ENCODE peak calls at places on chromosomes 7 and 10, in seven cellular contexts. O, B, Y, F, H, X and L are unnamed samples.

GRCh38 chr10:8033812-8034665 is 20.4 kb upstream of the GATA3 start:
- DNase-seq in B (no peak), O (peak; percentile 51), H (no peak), F (no peak), X (no peak), Y (peak; percentile 9), L (peak; percentile 46)

GRCh38 chr10:114172776-114173555 is 1.0 kb downstream of the CCDC186 start:
- DNase-seq in H (no peak), F (no peak), B (no peak), O (no peak), Y (no peak), X (no peak), L (no peak)

GRCh38 chr10:106941297-106942034 is 223.0 kb downstream of the SORCS1 start:
- DNase-seq in O (no peak), X (no peak), Y (no peak), B (no peak), H (no peak), F (no peak), L (no peak)

GRCh38 chr7:35968140-35968940 is 167.5 kb downstream of the SEPTIN7 start:
- DNase-seq in H (no peak), X (no peak), B (no peak), F (no peak), Y (no peak), O (no peak), L (no peak)

GRCh38 chr10:69160809-69161225 is 19.2 kb upstream of the SUPV3L1 start:
- DNase-seq in Y (no peak), X (no peak), H (no peak), O (no peak), B (no peak), F (no peak), L (no peak)

GRCh38 chr10:306654-307185 is 171.5 kb downstream of the ZMYND11 start:
- DNase-seq in Y (peak; percentile 61), B (no peak), O (no peak), F (no peak), H (no peak), X (no peak), L (peak; percentile 30)

GRCh38 chr7:108324053-108325038 is 131.9 kb downstream of the NRCAM start:
- DNase-seq in X (no peak), O (no peak), B (no peak), H (no peak), F (no peak), Y (no peak), L (no peak)

GRCh38 chr10:97991875-97992274 is 38.5 kb downstream of the CRTAC1 start:
- DNase-seq in F (peak; percentile 50), O (no peak), H (no peak), B (peak; percentile 41), Y (peak; percentile 87), X (peak; percentile 68), L (peak; percentile 69)

GRCh38 chr10:28453926-28454325 is 79.0 kb upstream of the WAC start:
- DNase-seq in H (no peak), B (no peak), X (no peak), Y (no peak), O (no peak), F (no peak), L (no peak)

GRCh38 chr10:811781-812180 is 119.7 kb downstream of the LARP4B start:
- DNase-seq in H (no peak), B (no peak), F (no peak), O (no peak), Y (no peak), X (no peak), L (no peak)

GRCh38 chr7:86025807-86026206 is 617.9 kb upstream of the GRM3 start:
- DNase-seq in F (no peak), X (no peak), Y (no peak), B (no peak), O (no peak), H (no peak), L (no peak)

GRCh38 chr7:36884863-36885262 is 160.6 kb upstream of the AOAH start:
- DNase-seq in O (no peak), Y (no peak), H (no peak), X (no peak), B (no peak), F (no peak), L (no peak)

GRCh38 chr7:17521437-17521836 is 223.0 kb downstream of the AHR start:
- DNase-seq in X (no peak), Y (no peak), B (no peak), O (no peak), F (no peak), H (no peak), L (no peak)

GRCh38 chr7:28626191-28626590 is 213.9 kb downstream of the CREB5 start:
- DNase-seq in O (no peak), Y (no peak), H (no peak), B (no peak), X (no peak), F (no peak), L (no peak)

GRCh38 chr10:4514445-4515108 is 311.4 kb upstream of the AKR1E2 start:
- DNase-seq in H (no peak), F (no peak), X (no peak), Y (no peak), O (peak; percentile 87), B (no peak), L (no peak)

GRCh38 chr10:30125484-30125883 is 66.1 kb upstream of the JCAD start:
- DNase-seq in O (no peak), B (no peak), Y (no peak), X (no peak), F (no peak), H (no peak), L (no peak)

GRCh38 chr7:154431045-154431444 is 378.8 kb downstream of the DPP6 start:
- DNase-seq in Y (no peak), F (no peak), O (no peak), X (no peak), B (no peak), H (no peak), L (no peak)

GRCh38 chr10:66467042-66467441 is 458.8 kb upstream of the LRRTM3 start:
- DNase-seq in F (no peak), X (no peak), O (no peak), H (no peak), B (no peak), Y (no peak), L (no peak)

DNA sequence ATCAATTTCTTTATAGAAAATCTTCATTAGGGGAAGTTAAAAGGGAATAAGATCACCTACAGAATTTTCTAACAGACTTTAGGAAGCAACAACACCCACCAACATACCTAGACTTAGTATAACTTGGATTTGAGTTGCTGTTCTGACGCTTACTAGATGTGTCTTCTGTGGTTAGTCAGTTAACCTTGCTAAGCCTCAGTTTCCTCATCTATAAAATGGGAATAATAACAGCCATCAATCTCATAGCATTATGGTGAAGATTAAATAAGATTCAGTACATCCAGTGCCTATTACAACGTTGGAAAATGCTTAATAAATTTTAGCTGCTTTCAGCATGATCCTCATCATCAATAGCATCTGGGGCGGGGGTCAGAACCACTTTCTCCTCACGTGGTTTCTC is 106.2 kb downstream of the SORBS1 start:
- DNase-seq in F (no peak), O (no peak), Y (no peak), X (no peak), H (no peak), B (no peak), L (no peak)
- TF ChIP-seq CTCF in F (no peak), O (no peak), Y (no peak), X (no peak), H (no peak), B (no peak), L (no peak)

GRCh38 chr7:129285195-129285594 is 60.4 kb downstream of the AHCYL2 start:
- DNase-seq in Y (no peak), O (no peak), H (no peak), F (no peak), B (no peak), X (no peak), L (no peak)

GRCh38 chr7:129281163-129281562 is 56.3 kb downstream of the AHCYL2 start:
- DNase-seq in Y (no peak), B (no peak), X (no peak), F (no peak), H (no peak), O (no peak), L (no peak)

GRCh38 chr7:129282865-129283264 is 58.0 kb downstream of the AHCYL2 start:
- DNase-seq in H (no peak), X (no peak), F (no peak), B (no peak), Y (no peak), O (no peak), L (no peak)

GRCh38 chr7:129279757-129280156 is 54.9 kb downstream of the AHCYL2 start:
- DNase-seq in B (no peak), X (no peak), O (no peak), H (no peak), Y (no peak), F (no peak), L (no peak)

GRCh38 chr7:129283938-129284337 is 59.1 kb downstream of the AHCYL2 start:
- DNase-seq in O (no peak), B (no peak), F (no peak), H (no peak), X (no peak), Y (no peak), L (no peak)
- TF ChIP-seq CTCF in O (no peak), B (no peak), F (no peak), H (no peak), X (no peak), Y (no peak), L (no peak)

GRCh38 chr10:43166879-43167490 is 28.7 kb downstream of the CSGALNACT2 start:
- DNase-seq in X (no peak), Y (no peak), B (no peak), O (no peak), H (no peak), F (no peak), L (no peak)

GRCh38 chr10:43160919-43161251 is 22.6 kb downstream of the CSGALNACT2 start:
- DNase-seq in X (no peak), H (no peak), O (no peak), Y (no peak), B (no peak), F (no peak), L (no peak)

GRCh38 chr10:43162604-43163003 is 24.4 kb downstream of the CSGALNACT2 start:
- DNase-seq in B (no peak), F (no peak), O (no peak), Y (no peak), X (no peak), H (no peak), L (no peak)

GRCh38 chr10:43170491-43170890 is 32.2 kb downstream of the CSGALNACT2 start:
- DNase-seq in Y (peak; percentile 11), O (no peak), X (peak; percentile 16), B (no peak), H (no peak), F (no peak), L (no peak)

GRCh38 chr10:43166207-43166878 is 28.1 kb downstream of the CSGALNACT2 start:
- DNase-seq in O (no peak), Y (no peak), B (no peak), H (no peak), X (no peak), F (no peak), L (no peak)
- TF ChIP-seq CTCF in O (no peak), Y (no peak), B (no peak), H (no peak), X (no peak), F (no peak), L (no peak)

DNA sequence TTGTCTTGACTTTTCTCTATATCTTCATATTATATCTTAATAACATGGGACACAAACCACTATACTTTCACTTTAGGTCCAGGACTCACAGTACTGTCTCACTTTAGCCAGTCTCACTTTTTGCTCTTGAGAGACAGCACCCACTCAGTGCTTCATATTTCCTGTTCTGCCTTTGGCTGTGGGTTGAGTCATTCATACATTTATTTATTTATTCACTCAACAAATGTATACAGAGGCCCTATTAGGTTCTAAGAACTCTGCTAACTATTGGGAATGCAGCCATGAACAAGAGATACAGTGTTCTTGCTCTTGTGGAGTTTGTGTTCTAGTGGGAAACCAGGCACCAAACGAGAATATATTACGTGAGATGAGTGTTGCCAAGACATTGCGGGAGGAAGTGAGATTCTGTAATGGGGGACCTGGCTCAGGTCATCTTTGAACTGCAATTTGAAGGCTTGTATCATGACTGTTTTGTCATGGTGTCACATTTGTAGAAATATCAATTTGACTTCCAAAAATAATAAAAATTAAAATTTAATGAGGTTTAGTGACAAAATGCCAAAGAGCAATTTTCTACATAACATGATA is 190.1 kb downstream of the SDHAF3 start:
- DNase-seq in F (no peak), O (no peak), H (no peak), Y (no peak), B (no peak), X (no peak), L (no peak)
- TF ChIP-seq CTCF in F (no peak), O (no peak), H (no peak), Y (no peak), B (no peak), X (no peak), L (no peak)